ENCODE peak calls at places on chromosomes 5 and 9, in ten cellular contexts. B is HL-60, Z is keratinocyte, M is omental fat pad, K is endothelial cell of umbilical vein, A is HepG2, T is left lung, V is heart right ventricle, D is fibroblast of mammary gland, N is HFFc6. P is an unnamed sample.

GRCh38 chr5:84085387-84086041 is 299.2 kb downstream of the EDIL3 start:
- DNase-seq in T (peak), K (no peak), M (no peak), V (no peak), N (no peak), Z (no peak), A (no peak), D (no peak), B (no peak), P (no peak)

GRCh38 chr5:178078197-178078995 is 34.9 kb upstream of the N4BP3 start:
- DNase-seq in B (no peak), N (peak), V (no peak), D (peak), K (no peak), A (no peak), Z (no peak), T (no peak), M (no peak), P (no peak)

GRCh38 chr5:7565559-7565958 is 169.6 kb downstream of the ADCY2 start:
- DNase-seq in N (no peak), B (no peak), K (no peak), V (no peak), Z (no peak), M (no peak), A (no peak), T (no peak), D (no peak), P (no peak)

GRCh38 chr5:89190515-89191265 is 307.7 kb upstream of the MEF2C start:
- DNase-seq in Z (no peak), N (no peak), D (no peak), M (no peak), A (no peak), T (no peak), K (no peak), V (no peak), B (no peak), P (no peak)

GRCh38 chr9:135137398-135137832 is 49.9 kb downstream of the OLFM1 start:
- DNase-seq in K (no peak), M (no peak), Z (no peak), N (no peak), D (peak), A (no peak), V (no peak), T (no peak), B (no peak), P (no peak)

GRCh38 chr9:109108318-109108717 is 11.4 kb downstream of the TMEM245 start:
- DNase-seq in V (no peak), A (no peak), M (no peak), N (peak), K (peak), B (no peak), T (no peak), D (peak), Z (no peak), P (no peak)

GRCh38 chr5:168425997-168426863 is 60.0 kb upstream of the RARS1 start:
- DNase-seq in D (no peak), K (no peak), T (no peak), N (no peak), M (no peak), B (no peak), V (no peak), Z (no peak), A (no peak), P (no peak)

GRCh38 chr9:133506653-133507038 is 18.1 kb downstream of the MYMK start:
- DNase-seq in B (no peak), M (no peak), N (peak), T (peak), A (peak), K (no peak), V (peak), D (peak), Z (no peak), P (no peak)

GRCh38 chr5:372911-373709 is 51.6 kb downstream of the AHRR start:
- DNase-seq in V (no peak), D (no peak), M (no peak), T (peak), B (peak), A (no peak), Z (no peak), N (no peak), K (peak), P (peak)

GRCh38 chr9:71876106-71876505 is 34.9 kb downstream of the ABHD17B start:
- DNase-seq in M (no peak), K (no peak), Z (no peak), T (no peak), N (no peak), D (no peak), V (no peak), A (peak), B (no peak), P (no peak)

GRCh38 chr5:17218353-17219005 is 1.0 kb downstream of the BASP1 start:
- DNase-seq in T (peak), A (no peak), V (peak), M (no peak), B (no peak), Z (no peak), N (peak), D (peak), K (peak), P (peak)

GRCh38 chr5:178430187-178431062 is 159.8 kb downstream of the COL23A1 start:
- DNase-seq in D (no peak), K (no peak), M (no peak), A (peak), T (no peak), V (no peak), B (no peak), Z (no peak), N (no peak), P (peak)

GRCh38 chr9:34463098-34463900 is 4.7 kb downstream of the DNAI1 start:
- DNase-seq in K (no peak), T (no peak), Z (peak), A (no peak), N (peak), B (no peak), V (no peak), D (peak), M (peak), P (no peak)

GRCh38 chr9:79955300-79955699 is 383.5 kb downstream of the TLE4 start:
- DNase-seq in K (no peak), V (no peak), A (no peak), M (no peak), B (no peak), T (no peak), Z (no peak), D (no peak), N (no peak), P (no peak)

GRCh38 chr9:113184509-113184908 is 33.7 kb downstream of the SLC31A2 start:
- DNase-seq in K (no peak), A (no peak), M (no peak), D (peak), B (no peak), Z (no peak), N (peak), T (no peak), V (no peak), P (no peak)

GRCh38 chr9:36336511-36336910 is 63.6 kb downstream of the RNF38 start:
- DNase-seq in V (no peak), D (peak), A (no peak), K (no peak), Z (no peak), N (no peak), M (no peak), T (no peak), B (no peak), P (no peak)
- TF ChIP-seq CTCF in V (no peak), D (no peak), A (no peak), K (no peak), Z (no peak), N (peak), M (no peak), T (no peak), B (no peak), P (no peak)

DNA sequence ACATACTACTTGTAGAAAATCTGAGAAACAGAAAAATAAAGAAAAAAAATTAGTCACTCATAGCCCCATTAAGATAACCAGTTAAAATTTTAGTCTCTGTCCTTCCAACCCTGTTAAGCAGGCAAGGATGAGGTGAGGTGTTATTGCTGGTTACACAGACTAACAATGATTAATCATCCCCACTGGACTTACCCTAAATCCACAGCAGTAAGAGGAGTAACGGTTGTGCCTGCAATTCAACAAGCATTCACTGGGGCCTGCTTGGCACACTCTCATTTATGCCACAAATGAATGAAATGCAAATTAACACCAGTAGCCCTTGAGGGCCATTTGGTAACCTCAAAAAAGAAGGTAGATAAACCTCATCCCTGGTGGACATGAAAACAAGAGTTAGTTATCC is 8.0 kb downstream of the LHFPL2 start:
- DNase-seq in B (no peak), Z (peak), A (peak), N (peak), T (no peak), K (peak), M (no peak), D (peak), V (no peak), P (no peak)
- TF ChIP-seq CTCF in B (no peak), Z (no peak), A (no peak), N (no peak), T (no peak), K (no peak), M (no peak), D (no peak), V (no peak), P (no peak)

GRCh38 chr9:32411753-32412152 is 27.3 kb downstream of the ACO1 start:
- DNase-seq in V (no peak), K (no peak), N (no peak), A (no peak), Z (no peak), D (no peak), B (no peak), M (no peak), T (no peak), P (no peak)
- TF ChIP-seq CTCF in V (no peak), K (no peak), N (no peak), A (no peak), Z (no peak), D (no peak), B (no peak), M (no peak), T (no peak), P (no peak)

DNA sequence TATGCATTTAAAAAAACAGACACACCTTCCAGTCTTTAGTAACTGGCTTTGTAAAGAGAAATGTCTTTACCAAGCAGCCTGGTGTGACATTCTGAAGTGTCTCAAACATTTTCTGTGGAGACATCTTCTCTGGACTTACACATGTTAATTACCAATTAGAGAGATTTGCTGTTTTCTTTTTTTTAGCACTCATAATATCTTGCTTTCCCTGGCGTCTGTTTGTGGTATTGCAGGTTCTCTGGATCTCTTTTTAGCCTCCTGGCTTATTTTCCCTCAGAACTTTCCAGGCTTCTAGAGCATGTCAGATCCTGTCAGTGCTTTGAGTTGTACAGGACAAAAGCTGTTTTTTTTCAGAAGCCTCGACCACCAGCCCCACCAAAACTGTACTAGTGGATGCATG is 92.5 kb downstream of the MSX2 start:
- DNase-seq in A (no peak), M (no peak), D (no peak), V (no peak), Z (no peak), B (no peak), T (no peak), N (no peak), K (no peak), P (no peak)
- TF ChIP-seq CTCF in A (no peak), M (no peak), D (peak), V (no peak), Z (peak), B (peak), T (no peak), N (peak), K (no peak), P (peak)

GRCh38 chr5:32935292-32935691 is 224.2 kb downstream of the NPR3 start:
- DNase-seq in B (no peak), T (no peak), K (no peak), D (no peak), M (no peak), N (no peak), Z (no peak), A (no peak), V (no peak), P (no peak)
- TF ChIP-seq CTCF in B (no peak), T (no peak), K (no peak), D (no peak), M (no peak), N (no peak), Z (no peak), A (no peak), V (no peak), P (no peak)

GRCh38 chr5:55994998-55995914 is 493 bp upstream of the IL6ST start:
- DNase-seq in N (peak), A (peak), V (peak), D (peak), B (peak), K (peak), M (peak), T (peak), Z (no peak), P (peak)
- TF ChIP-seq CTCF in N (peak), A (peak), V (no peak), D (no peak), B (no peak), K (no peak), M (no peak), T (peak), Z (no peak), P (no peak)

GRCh38 chr5:103258957-103259704 is 568 bp downstream of the MACIR start:
- DNase-seq in A (peak), K (peak), N (no peak), D (peak), Z (no peak), T (peak), V (peak), B (no peak), M (peak), P (peak)

GRCh38 chr5:103255666-103256065 is 2.9 kb upstream of the MACIR start:
- DNase-seq in N (no peak), B (no peak), D (no peak), K (no peak), T (no peak), M (no peak), A (peak), V (no peak), Z (no peak), P (no peak)

GRCh38 chr5:103258368-103258956 is at the start of gene MACIR:
- DNase-seq in K (peak), B (peak), M (peak), D (peak), A (peak), V (peak), N (peak), T (peak), Z (peak), P (peak)

GRCh38 chr5:103254921-103255320 is 3.6 kb upstream of the MACIR start:
- DNase-seq in V (no peak), M (no peak), K (no peak), Z (no peak), T (no peak), N (no peak), A (no peak), D (no peak), B (no peak), P (no peak)

DNA sequence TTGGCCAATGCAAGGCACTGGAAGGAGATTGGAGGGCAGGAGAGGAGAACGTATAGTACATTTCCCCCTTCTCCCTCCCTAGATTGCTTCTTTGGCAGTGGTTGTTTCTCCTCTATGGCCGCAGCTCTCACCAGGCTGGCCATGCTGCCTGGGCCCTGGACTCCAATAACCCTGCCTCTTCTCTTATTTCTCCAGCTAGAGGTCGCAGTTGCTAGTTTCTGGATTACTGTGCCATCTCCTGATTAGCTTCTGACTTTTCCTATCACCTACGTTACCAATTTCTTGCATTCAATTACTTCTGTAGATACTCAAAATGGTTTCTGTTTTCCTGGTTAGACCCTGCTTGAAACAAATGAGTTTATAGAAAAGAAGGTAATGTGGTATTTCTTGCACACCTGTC is 2.4 kb upstream of the MACIR start:
- DNase-seq in T (no peak), M (no peak), B (no peak), Z (no peak), D (no peak), K (no peak), A (peak), N (no peak), V (no peak), P (no peak)
- TF ChIP-seq CTCF in T (no peak), M (no peak), B (no peak), Z (no peak), D (no peak), K (no peak), A (peak), N (peak), V (no peak), P (peak)

GRCh38 chr5:35205606-35206005 is 24.7 kb downstream of the PRLR start:
- DNase-seq in M (no peak), K (no peak), V (no peak), A (no peak), Z (no peak), B (no peak), T (no peak), N (no peak), D (no peak), P (no peak)
- TF ChIP-seq CTCF in M (no peak), K (no peak), V (no peak), A (no peak), Z (no peak), B (no peak), T (no peak), N (no peak), D (no peak), P (no peak)

DNA sequence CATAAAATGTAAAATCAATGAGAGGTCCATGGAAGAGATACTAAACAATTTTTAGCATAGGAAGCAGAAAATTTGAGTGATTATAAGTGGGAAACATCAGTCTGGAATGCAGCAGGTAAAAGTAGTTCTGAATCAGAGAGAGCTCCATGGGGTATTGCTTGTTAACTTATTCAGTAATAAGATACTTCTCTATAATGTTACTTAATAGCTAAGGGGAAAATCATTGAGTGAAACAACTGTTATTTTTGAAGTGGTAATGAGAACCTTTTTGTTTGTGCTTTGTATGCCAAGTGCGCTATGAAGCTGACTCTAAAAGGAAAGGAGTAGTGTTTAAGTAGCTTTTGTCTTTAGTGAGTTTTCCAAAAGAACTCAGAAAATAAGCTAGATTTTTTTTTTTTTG is 95.2 kb downstream of the ERBIN start:
- DNase-seq in D (no peak), M (no peak), B (no peak), Z (no peak), V (no peak), K (no peak), N (no peak), A (no peak), T (no peak), P (no peak)
- TF ChIP-seq CTCF in D (no peak), M (no peak), B (no peak), Z (no peak), V (no peak), K (no peak), N (no peak), A (no peak), T (no peak), P (no peak)

GRCh38 chr5:157469687-157470086 is 9.7 kb downstream of the NIPAL4 start:
- DNase-seq in M (no peak), T (no peak), N (no peak), D (no peak), A (no peak), Z (no peak), B (no peak), V (no peak), K (no peak), P (no peak)
- TF ChIP-seq CTCF in M (no peak), T (no peak), N (no peak), D (no peak), A (no peak), Z (no peak), B (no peak), V (no peak), K (no peak), P (no peak)

P was measured in type B pancreatic cell.